ENCODE peak calls at places on chromosome 18, in six cellular contexts. X is heart left ventricle, I is kidney, D is K562, P is psoas muscle, E is tibial artery. L is an unnamed sample.

GRCh38 chr18:8765692-8766463 is 60.5 kb downstream of the MTCL1 start:
- DNase-seq in D (no peak), X (no peak), P (no peak), E (no peak), I (no peak), L (no peak)

GRCh38 chr18:28469946-28470345 is 293.0 kb upstream of the CDH2 start:
- DNase-seq in D (no peak), E (no peak), X (no peak), P (no peak), I (no peak), L (no peak)

GRCh38 chr18:10705786-10706185 is 180.0 kb downstream of the NAPG start:
- DNase-seq in X (no peak), D (no peak), I (no peak), P (no peak), E (no peak), L (no peak)

GRCh38 chr18:74234326-74235171 is 57.2 kb downstream of the CYB5A start:
- DNase-seq in X (no peak), I (no peak), D (peak), P (no peak), E (no peak), L (no peak)

GRCh38 chr18:57426187-57426586 is 9.0 kb upstream of the ONECUT2 start:
- DNase-seq in D (no peak), P (no peak), I (no peak), E (no peak), X (no peak), L (no peak)

GRCh38 chr18:22031581-22031980 is 137.8 kb upstream of the GATA6 start:
- DNase-seq in P (no peak), X (no peak), I (no peak), E (no peak), D (no peak), L (no peak)

GRCh38 chr18:47975701-47976100 is 45.2 kb upstream of the SMAD2 start:
- DNase-seq in I (no peak), D (no peak), X (no peak), E (no peak), P (no peak), L (no peak)

GRCh38 chr18:31274915-31275314 is 43.0 kb upstream of the DSG1 start:
- DNase-seq in E (no peak), D (peak), I (no peak), X (no peak), P (peak), L (peak)

GRCh38 chr18:55407191-55407590 is 180.8 kb downstream of the TCF4 start:
- DNase-seq in I (no peak), X (no peak), P (no peak), E (no peak), D (no peak), L (no peak)

GRCh38 chr18:26709897-26710296 is 155.6 kb downstream of the AQP4 start:
- DNase-seq in D (no peak), E (no peak), X (no peak), P (no peak), I (no peak), L (no peak)

GRCh38 chr18:3281456-3282400 is 19.8 kb downstream of the MYL12B start:
- DNase-seq in I (no peak), D (peak), P (no peak), E (no peak), X (no peak), L (no peak)

GRCh38 chr18:57791911-57792310 is 11.2 kb downstream of the ATP8B1 start:
- DNase-seq in X (no peak), P (no peak), D (no peak), I (no peak), E (no peak), L (no peak)

GRCh38 chr18:78682716-78683115 is 296.9 kb upstream of the SALL3 start:
- DNase-seq in E (no peak), P (no peak), X (no peak), I (no peak), D (no peak), L (no peak)

GRCh38 chr18:79540161-79540913 is 139.3 kb upstream of the CTDP1 start:
- DNase-seq in P (peak), D (no peak), E (peak), X (peak), I (peak), L (no peak)

GRCh38 chr18:68532328-68532885 is 182.5 kb downstream of the TMX3 start:
- DNase-seq in D (no peak), E (no peak), I (no peak), P (no peak), X (no peak), L (no peak)

DNA sequence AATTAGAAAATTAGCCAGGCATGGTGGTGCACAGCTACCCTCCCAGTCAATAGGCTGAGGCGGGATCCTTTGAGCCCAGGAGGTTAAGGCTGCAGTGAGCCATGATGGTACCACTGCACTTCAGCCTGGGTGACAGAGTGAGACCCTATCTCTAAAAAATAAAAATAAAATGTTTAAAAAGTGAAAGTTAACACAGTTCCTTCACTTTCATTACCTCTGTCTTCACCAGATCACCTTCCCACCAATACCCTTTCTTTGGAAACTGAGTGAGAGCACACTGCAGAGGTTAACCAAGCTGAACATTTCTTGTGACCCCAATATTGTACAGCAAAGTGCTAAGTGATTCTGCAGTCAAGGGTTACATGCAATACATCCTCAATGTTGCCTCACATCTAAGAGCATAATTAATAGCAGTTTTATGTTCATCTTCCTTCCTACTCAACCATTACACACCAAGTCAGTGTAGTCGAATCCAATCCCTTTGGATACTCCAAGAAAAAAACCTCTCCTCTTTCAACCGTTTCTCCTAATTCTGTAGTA is 1.7 kb downstream of the L3MBTL4 start:
- DNase-seq in I (no peak), P (no peak), X (no peak), D (no peak), E (no peak), L (no peak)
- H3K27ac ChIP-seq in I (no peak), P (no peak), X (no peak), D (no peak), E (no peak), L (no peak)

DNA sequence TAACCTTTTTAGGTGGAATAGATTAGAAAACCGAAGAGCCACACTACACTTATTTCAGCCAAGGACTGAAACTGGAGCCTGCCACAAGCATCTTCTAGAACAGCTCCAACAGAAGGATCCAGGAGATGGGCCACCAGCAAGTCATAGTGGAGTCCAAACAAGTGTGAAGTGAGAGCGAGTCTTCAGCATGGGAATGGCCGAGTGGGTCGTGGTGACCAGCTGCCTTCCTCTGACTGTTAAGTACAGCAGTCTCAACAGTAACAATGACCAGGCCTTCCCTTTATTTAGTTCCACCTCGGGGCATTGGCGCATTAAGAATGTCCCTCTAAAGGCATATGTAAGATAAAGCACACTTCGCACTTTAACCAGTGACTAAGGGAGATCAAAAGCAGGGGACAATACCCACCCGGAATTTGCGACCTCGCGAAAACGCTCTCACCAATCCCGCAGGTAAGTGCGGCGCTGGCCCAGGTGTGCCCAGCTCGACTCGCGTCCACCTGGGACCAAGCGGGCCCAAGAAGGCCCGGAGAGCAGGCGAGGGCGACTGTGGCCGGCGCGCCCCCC is 1.1 kb downstream of the L3MBTL4 start:
- DNase-seq in D (no peak), X (peak), I (no peak), E (no peak), P (no peak), L (no peak)
- H3K4me3 ChIP-seq in D (no peak), X (peak), I (peak), E (peak), P (peak), L (peak)

GRCh38 chr18:62942578-62942977 is 227.2 kb downstream of the PHLPP1 start:
- DNase-seq in P (no peak), D (no peak), X (no peak), E (no peak), I (no peak), L (no peak)

GRCh38 chr18:62948788-62949187 is 233.4 kb downstream of the PHLPP1 start:
- DNase-seq in X (no peak), P (no peak), E (no peak), I (no peak), D (no peak), L (no peak)

GRCh38 chr18:62939433-62939832 is 224.1 kb downstream of the PHLPP1 start:
- DNase-seq in D (no peak), I (no peak), X (no peak), P (no peak), E (no peak), L (no peak)

GRCh38 chr18:62939925-62940324 is 224.6 kb downstream of the PHLPP1 start:
- DNase-seq in E (no peak), D (no peak), X (no peak), P (no peak), I (no peak), L (no peak)

DNA sequence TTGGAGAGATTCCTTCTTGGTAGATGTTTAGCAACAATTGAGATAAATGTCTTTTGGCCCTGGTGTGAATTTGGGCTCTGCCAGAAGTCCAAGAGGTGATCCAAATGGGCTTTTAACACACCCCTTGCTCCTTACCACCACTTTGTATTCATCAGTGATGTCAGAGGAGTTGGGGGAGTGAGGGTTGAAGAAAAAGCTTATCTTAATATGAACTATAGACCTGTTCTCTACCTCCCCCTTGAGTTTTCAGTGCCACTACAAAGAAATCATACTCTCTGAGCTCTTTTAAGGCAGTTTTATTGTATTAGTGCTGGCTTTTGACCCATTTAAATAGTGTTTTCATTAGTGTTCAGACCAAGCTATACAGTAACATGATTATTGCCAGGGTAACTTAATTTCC is 229.1 kb downstream of the PHLPP1 start:
- DNase-seq in X (no peak), I (no peak), P (no peak), D (peak), E (no peak), L (no peak)
- TF ChIP-seq CTCF in X (no peak), I (no peak), P (no peak), D (no peak), E (no peak), L (no peak)

DNA sequence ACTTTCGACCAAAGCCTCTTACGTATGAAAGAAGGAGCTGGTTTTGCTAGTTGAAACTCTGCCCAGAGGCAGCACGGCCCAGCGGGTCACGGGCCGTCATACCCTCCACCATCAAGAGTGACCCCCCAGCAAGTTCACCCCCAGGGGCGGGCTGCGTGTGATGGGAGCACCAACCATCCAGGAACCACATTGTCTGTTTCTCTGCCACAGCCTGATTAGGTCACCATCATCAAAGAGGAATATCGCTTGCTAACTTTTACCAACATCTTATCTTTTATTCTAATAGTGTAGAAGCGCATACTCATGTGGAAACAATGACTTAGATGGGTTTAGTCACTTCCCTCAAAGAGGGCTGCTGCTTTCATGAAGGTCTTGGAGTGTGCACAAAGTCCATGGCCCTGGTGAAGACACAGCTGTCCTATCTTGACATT is 116.6 kb upstream of the SMIM21 start:
- DNase-seq in E (no peak), I (no peak), X (no peak), P (no peak), D (no peak), L (no peak)
- H3K27ac ChIP-seq in E (no peak), I (no peak), X (no peak), P (no peak), D (no peak), L (no peak)

DNA sequence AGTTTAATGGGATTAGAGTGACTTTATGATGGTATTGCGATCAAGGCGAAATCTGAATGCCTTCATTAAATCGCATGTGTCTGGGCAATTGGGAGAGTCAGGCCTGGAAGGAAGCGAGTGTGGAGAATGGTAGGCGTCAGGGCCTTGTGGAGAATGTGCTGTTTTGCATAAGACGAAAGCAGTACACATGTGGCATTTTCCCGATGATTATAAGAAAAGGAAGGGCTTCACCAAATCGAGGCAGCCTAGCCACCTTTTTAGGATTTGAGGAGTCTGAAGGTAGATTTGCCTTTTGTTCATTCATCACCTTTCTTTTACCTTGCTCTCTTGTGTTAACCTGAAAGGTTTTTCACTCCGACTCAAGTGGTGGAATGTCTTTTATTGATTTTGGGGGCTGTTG is 1.0 kb downstream of the ZNF532 start:
- DNase-seq in P (no peak), D (no peak), X (no peak), E (peak), I (no peak), L (no peak)
- H3K4me3 ChIP-seq in P (peak), D (no peak), X (no peak), E (peak), I (peak), L (peak)

DNA sequence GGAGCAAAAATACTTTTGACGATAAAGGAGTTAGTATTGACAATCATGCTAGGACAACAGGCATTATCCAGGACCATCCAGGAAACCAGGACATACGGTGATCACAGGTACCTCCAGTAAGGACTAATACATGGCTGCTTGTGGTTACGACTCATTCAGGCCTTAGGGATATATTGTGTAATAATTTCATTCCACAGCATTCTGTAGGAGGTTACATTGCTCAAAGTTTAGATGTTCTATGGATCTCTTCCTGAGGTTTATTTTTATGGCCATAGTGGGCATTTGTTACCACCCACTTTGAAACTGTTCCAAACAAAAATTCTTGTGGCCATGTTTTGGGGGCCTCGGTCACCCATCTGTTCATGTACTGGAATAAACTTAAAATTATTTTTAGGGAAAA is 431.6 kb downstream of the METTL4 start:
- DNase-seq in X (no peak), D (no peak), P (no peak), E (no peak), I (no peak), L (no peak)
- TF ChIP-seq CTCF in X (no peak), D (no peak), P (no peak), E (no peak), I (no peak), L (no peak)

DNA sequence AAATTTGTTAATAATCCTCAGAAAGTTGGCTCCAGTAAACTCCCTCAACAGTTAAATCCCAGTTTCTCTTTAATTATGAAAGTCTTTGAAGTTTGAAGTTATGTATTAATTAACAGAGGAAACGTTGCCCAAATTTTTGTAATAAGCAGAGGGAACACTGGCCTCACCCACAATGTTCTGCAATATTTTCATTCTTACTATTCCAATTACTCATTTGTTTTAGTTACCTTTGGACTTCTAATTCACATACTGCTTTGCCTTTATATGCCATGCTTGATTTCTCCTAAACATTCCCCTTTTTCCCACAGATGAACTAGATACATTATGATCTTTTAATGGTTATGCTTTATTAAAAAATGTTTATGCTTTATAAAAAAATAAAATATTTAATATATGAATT is 61.3 kb downstream of the RELCH start:
- DNase-seq in D (no peak), E (no peak), P (no peak), I (no peak), X (no peak), L (no peak)
- H3K27ac ChIP-seq in D (no peak), E (no peak), P (no peak), I (no peak), X (no peak), L (no peak)

L was measured in lower lobe of right lung.